ENCODE peak calls at places on chromosome 3, in eight cellular contexts. V is heart left ventricle, T is A549, N is neuronal stem cell, W is A673, K is mesenchymal stem cell, X is uterus, Q is body of pancreas. G is an unnamed sample.

GRCh38 chr3:29609007-29609805 is 328.3 kb downstream of the RBMS3 start:
- DNase-seq in V (no peak), T (no peak), N (no peak), W (no peak), K (no peak), X (no peak), Q (no peak), G (no peak)

GRCh38 chr3:21237638-21238037 is 513.4 kb downstream of the ZNF385D start:
- DNase-seq in V (no peak), T (no peak), N (no peak), W (no peak), K (no peak), X (no peak), Q (no peak), G (no peak)

GRCh38 chr3:15440891-15441290 is 13.5 kb downstream of the EAF1 start:
- DNase-seq in V (no peak), T (no peak), N (no peak), W (no peak), K (no peak), X (no peak), Q (no peak), G (no peak)

GRCh38 chr3:172987268-172987667 is 153.8 kb downstream of the SPATA16 start:
- DNase-seq in V (no peak), T (no peak), N (no peak), W (peak; percentile 47), K (no peak), X (no peak), Q (no peak), G (no peak)

GRCh38 chr3:141878812-141879211 is 2.4 kb downstream of the ATP1B3 start:
- DNase-seq in V (no peak), T (no peak), N (no peak), W (peak; percentile 66), K (peak; percentile 44), X (no peak), Q (no peak), G (no peak)

GRCh38 chr3:36681867-36682266 is 82.5 kb downstream of the DCLK3 start:
- DNase-seq in V (no peak), T (no peak), N (no peak), W (no peak), K (no peak), X (no peak), Q (no peak), G (no peak)

GRCh38 chr3:127170794-127171193 is 22.1 kb upstream of the PRR23E start:
- DNase-seq in V (no peak), T (no peak), N (no peak), W (no peak), K (peak; percentile 12), X (no peak), Q (no peak), G (no peak)

GRCh38 chr3:95277614-95278013 is 1214.8 kb downstream of the NSUN3 start:
- DNase-seq in V (no peak), T (no peak), N (no peak), W (no peak), K (no peak), X (no peak), Q (no peak), G (peak; percentile 7)

GRCh38 chr3:44048196-44048924 is 193.3 kb upstream of the TOPAZ1 start:
- DNase-seq in V (no peak), T (no peak), N (no peak), W (no peak), K (no peak), X (no peak), Q (peak; percentile 25), G (no peak)

GRCh38 chr3:18422972-18423371 is 2.2 kb downstream of the SATB1 start:
- DNase-seq in V (no peak), T (no peak), N (no peak), W (no peak), K (no peak), X (no peak), Q (no peak), G (no peak)

GRCh38 chr3:72446406-72447058 is 401.7 kb downstream of the SHQ1 start:
- DNase-seq in V (no peak), T (no peak), N (no peak), W (peak; percentile 42), K (peak; percentile 57), X (no peak), Q (peak; percentile 29), G (no peak)

GRCh38 chr3:72448858-72449257 is 399.4 kb downstream of the SHQ1 start:
- DNase-seq in V (no peak), T (no peak), N (no peak), W (no peak), K (peak; percentile 42), X (no peak), Q (no peak), G (no peak)

GRCh38 chr3:72448375-72448823 is 399.8 kb downstream of the SHQ1 start:
- DNase-seq in V (no peak), T (no peak), N (no peak), W (no peak), K (no peak), X (peak; percentile 19), Q (no peak), G (no peak)

GRCh38 chr3:72445827-72446405 is 402.3 kb downstream of the SHQ1 start:
- DNase-seq in V (no peak), T (no peak), N (no peak), W (no peak), K (no peak), X (no peak), Q (no peak), G (no peak)

DNA sequence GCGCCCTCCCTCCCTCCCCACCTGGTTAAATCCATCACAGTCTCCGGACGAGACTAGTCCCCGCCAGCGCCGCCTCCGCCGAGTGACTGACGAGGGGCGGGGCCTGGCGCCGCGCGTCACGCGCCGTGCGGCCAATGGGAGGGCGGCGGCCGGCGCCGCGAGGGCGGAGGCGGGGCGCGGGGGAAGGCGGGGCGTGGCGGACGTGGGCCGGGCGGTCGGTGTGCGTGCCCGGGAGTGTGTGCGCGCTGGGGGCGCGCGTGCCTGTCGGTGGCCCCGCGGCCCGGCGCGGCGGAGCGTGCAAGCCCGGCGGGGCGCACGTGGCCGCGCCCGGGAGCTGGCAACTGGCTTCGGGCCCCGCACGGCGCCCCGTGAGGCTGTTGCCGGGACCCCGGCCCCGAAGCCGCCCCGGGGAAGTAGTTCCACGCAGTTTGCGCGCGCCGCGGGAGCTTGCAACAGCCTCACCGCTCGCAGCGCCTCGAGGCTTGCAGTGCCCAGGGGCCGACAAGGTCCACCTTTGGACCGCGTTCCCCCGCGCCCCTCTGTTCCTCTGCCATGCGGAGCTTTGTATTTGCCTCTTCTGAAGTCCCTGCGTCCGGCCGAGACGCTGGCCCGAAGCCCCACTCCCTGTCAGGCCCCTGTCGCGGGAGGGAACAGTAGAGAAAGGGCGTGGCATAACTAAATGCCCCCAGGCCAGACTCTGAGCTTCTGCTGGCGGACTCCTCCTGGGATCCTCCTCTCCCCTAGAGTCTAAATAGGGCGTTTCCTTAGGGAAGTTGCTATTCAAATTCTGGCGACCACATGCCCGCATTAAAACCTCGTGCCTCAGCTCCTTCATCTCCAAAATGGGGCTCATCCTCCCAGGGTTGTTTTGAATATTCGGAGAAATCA is 400.9 kb downstream of the SHQ1 start:
- DNase-seq in V (peak; percentile 95), T (peak; percentile 66), N (peak; percentile 89), W (peak; percentile 84), K (peak; percentile 86), X (peak; percentile 94), Q (peak; percentile 92), G (peak; percentile 72)
- H3K4me3 ChIP-seq in V (peak overlapping the region; percentile 89), T (peak overlapping the region; percentile 72), N (peak overlapping the region; percentile 84), W (peak overlapping the region; percentile 58), K (peak overlapping the region; percentile 87), X (peak overlapping the region; percentile 75), Q (peak overlapping the region; percentile 14), G (peak overlapping the region; percentile 75)

GRCh38 chr3:30638685-30639412 is 32.4 kb downstream of the TGFBR2 start:
- DNase-seq in V (peak; percentile 54), T (no peak), N (no peak), W (no peak), K (no peak), X (no peak), Q (no peak), G (no peak)

GRCh38 chr3:30640856-30641255 is 34.5 kb downstream of the TGFBR2 start:
- DNase-seq in V (no peak), T (no peak), N (no peak), W (no peak), K (no peak), X (no peak), Q (no peak), G (no peak)

GRCh38 chr3:30637310-30638227 is 31.2 kb downstream of the TGFBR2 start:
- DNase-seq in V (no peak), T (no peak), N (no peak), W (no peak), K (no peak), X (no peak), Q (no peak), G (no peak)

GRCh38 chr3:30641612-30642251 is 35.3 kb downstream of the TGFBR2 start:
- DNase-seq in V (no peak), T (no peak), N (no peak), W (no peak), K (no peak), X (no peak), Q (no peak), G (no peak)

DNA sequence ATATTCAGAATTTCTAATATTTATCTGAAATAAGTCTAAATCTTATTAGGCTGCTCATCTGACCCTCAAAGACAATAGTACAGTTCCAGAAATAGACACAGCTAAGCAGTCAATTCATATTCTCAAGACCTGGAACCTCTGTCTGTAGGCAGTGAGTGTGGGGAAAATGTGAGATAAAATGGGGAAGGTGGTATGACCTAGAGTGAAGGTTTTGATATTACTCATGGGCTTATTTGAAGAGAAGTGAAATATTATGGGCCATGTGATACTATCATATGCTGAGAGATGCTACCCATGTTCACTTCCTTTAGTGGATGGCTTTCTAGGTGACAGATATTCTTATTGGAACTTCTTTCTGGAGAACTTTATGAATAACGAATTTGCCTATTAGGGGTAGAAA is 33.5 kb downstream of the TGFBR2 start:
- DNase-seq in V (no peak), T (no peak), N (no peak), W (no peak), K (no peak), X (no peak), Q (no peak), G (no peak)
- H3K4me3 ChIP-seq in V (no peak overlapping the region), T (no peak overlapping the region), N (no peak overlapping the region), W (no peak overlapping the region), K (no peak overlapping the region), X (no peak overlapping the region), Q (no peak overlapping the region), G (peak overlapping the region; percentile 1)

DNA sequence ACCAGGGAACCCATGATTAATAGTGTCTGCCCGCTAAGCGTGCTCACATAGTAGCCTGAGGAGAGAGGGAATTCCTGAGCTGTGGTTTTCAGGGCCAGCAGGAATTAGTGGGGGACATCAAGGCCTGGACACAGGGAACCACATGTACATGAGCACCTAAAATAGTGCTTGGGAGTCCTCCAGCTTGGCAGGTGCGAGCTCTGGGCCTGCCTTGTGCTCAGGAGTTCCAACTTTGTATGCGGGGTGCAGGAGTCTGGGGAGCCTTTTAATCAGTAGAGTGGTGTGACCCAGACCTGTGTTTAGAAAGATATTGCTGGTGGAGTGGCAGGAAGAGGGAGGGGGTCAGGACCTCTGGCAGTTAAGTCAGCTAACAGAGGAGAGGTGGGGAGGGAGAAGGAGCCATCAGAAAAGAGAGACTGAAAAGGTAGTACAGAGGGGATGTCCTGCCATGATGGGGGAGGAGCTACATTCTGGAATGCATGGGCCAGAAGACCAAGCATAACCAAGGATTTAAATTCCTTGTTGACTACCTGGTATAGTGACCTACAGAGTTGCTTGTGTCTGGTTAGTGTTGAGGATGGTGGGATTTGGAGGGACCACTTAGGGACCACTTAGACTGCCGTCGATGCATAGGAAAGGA is 1.9 kb downstream of the DAG1 start:
- DNase-seq in V (no peak), T (no peak), N (no peak), W (no peak), K (peak; percentile 23), X (no peak), Q (no peak), G (no peak)
- H3K4me3 ChIP-seq in V (peak overlapping the region; percentile 93), T (peak overlapping the region; percentile 89), N (no peak overlapping the region), W (peak overlapping the region; percentile 76), K (no peak overlapping the region), X (no peak overlapping the region), Q (no peak overlapping the region), G (no peak overlapping the region)

GRCh38 chr3:50269977-50270413 is 1.0 kb downstream of the SEMA3B start:
- DNase-seq in V (no peak), T (peak; percentile 50), N (no peak), W (no peak), K (peak; percentile 42), X (peak; percentile 23), Q (no peak), G (no peak)
- H3K4me3 ChIP-seq in V (no peak overlapping the region), T (peak overlapping the region; percentile 42), N (no peak overlapping the region), W (no peak overlapping the region), K (no peak overlapping the region), X (peak overlapping the region; percentile 33), Q (no peak overlapping the region), G (no peak overlapping the region)